ENCODE peak calls at places on chromosomes 6 and 20, in seven cellular contexts. O, E, H, M, T, D and X are unnamed samples.

GRCh38 chr6:104281370-104281769 is 578.3 kb downstream of the HACE1 start:
- DNase-seq in O (peak; percentile 4), E (peak; percentile 5), H (no peak), M (no peak), T (no peak), D (no peak), X (no peak)

GRCh38 chr20:11907621-11908020 is 10.1 kb upstream of the BTBD3 start:
- DNase-seq in O (no peak), E (no peak), H (no peak), M (no peak), T (no peak), D (no peak), X (no peak)

GRCh38 chr20:4064118-4064962 is 49.0 kb upstream of the RNF24 start:
- DNase-seq in O (no peak), E (peak; percentile 98), H (peak; percentile 95), M (no peak), T (peak; percentile 91), D (peak; percentile 88), X (peak; percentile 89)

GRCh38 chr6:90021701-90022100 is 127.4 kb downstream of the GJA10 start:
- DNase-seq in O (no peak), E (no peak), H (no peak), M (no peak), T (no peak), D (no peak), X (no peak)

GRCh38 chr20:54339093-54339492 is 131.2 kb downstream of the PFDN4 start:
- DNase-seq in O (no peak), E (no peak), H (no peak), M (no peak), T (no peak), D (no peak), X (no peak)

GRCh38 chr6:21942910-21943309 is 349.4 kb downstream of the SOX4 start:
- DNase-seq in O (no peak), E (no peak), H (no peak), M (no peak), T (no peak), D (no peak), X (no peak)

GRCh38 chr20:58695895-58696375 is 3.3 kb downstream of the NPEPL1 start:
- DNase-seq in O (no peak), E (no peak), H (no peak), M (no peak), T (no peak), D (no peak), X (no peak)

GRCh38 chr20:24160563-24161355 is 172.2 kb upstream of the GGTLC1 start:
- DNase-seq in O (peak; percentile 10), E (peak; percentile 71), H (peak; percentile 64), M (no peak), T (peak; percentile 74), D (no peak), X (peak; percentile 88)

GRCh38 chr6:122008105-122009100 is 391.0 kb upstream of the HSF2 start:
- DNase-seq in O (no peak), E (no peak), H (no peak), M (no peak), T (no peak), D (no peak), X (peak; percentile 43)

GRCh38 chr6:27892596-27893058 is 19.6 kb downstream of the OR2B2 start:
- DNase-seq in O (no peak), E (peak; percentile 26), H (no peak), M (no peak), T (no peak), D (no peak), X (no peak)

GRCh38 chr6:80254716-80255115 is 148.2 kb downstream of the BCKDHB start:
- DNase-seq in O (no peak), E (no peak), H (no peak), M (no peak), T (no peak), D (no peak), X (no peak)

GRCh38 chr6:166443166-166443565 is 60.4 kb upstream of the MPC1 start:
- DNase-seq in O (no peak), E (no peak), H (peak; percentile 9), M (no peak), T (no peak), D (no peak), X (no peak)

GRCh38 chr20:25325073-25325472 is 65.6 kb downstream of the ABHD12 start:
- DNase-seq in O (no peak), E (no peak), H (no peak), M (no peak), T (no peak), D (no peak), X (no peak)

GRCh38 chr6:114281496-114281895 is 61.3 kb downstream of the HS3ST5 start:
- DNase-seq in O (no peak), E (no peak), H (no peak), M (no peak), T (no peak), D (no peak), X (peak; percentile 40)

GRCh38 chr6:25844518-25844917 is 12.7 kb upstream of the SLC17A1 start:
- DNase-seq in O (no peak), E (no peak), H (no peak), M (no peak), T (no peak), D (no peak), X (no peak)

GRCh38 chr6:108222504-108222903 is 38.3 kb downstream of the SNX3 start:
- DNase-seq in O (no peak), E (no peak), H (no peak), M (no peak), T (no peak), D (no peak), X (no peak)

GRCh38 chr20:18989736-18990474 is 176.3 kb downstream of the SCP2D1 start:
- DNase-seq in O (no peak), E (no peak), H (peak; percentile 57), M (no peak), T (no peak), D (no peak), X (no peak)

GRCh38 chr6:167699141-167700036 is 127.3 kb upstream of the AFDN start:
- DNase-seq in O (peak; percentile 81), E (peak; percentile 46), H (peak; percentile 88), M (peak; percentile 32), T (no peak), D (peak; percentile 86), X (no peak)

GRCh38 chr6:44006872-44007303 is 120.4 kb downstream of the MRPL14 start:
- DNase-seq in O (no peak), E (no peak), H (no peak), M (no peak), T (no peak), D (no peak), X (no peak)

GRCh38 chr6:13044390-13044789 is 283.9 kb downstream of the TBC1D7 start:
- DNase-seq in O (peak; percentile 5), E (no peak), H (no peak), M (no peak), T (no peak), D (no peak), X (no peak)

GRCh38 chr6:38279423-38279822 is 360.3 kb downstream of the BTBD9 start:
- DNase-seq in O (no peak), E (peak; percentile 22), H (no peak), M (no peak), T (no peak), D (no peak), X (no peak)

GRCh38 chr6:31834704-31835375 is 7.3 kb downstream of the HSPA1B start:
- DNase-seq in O (peak; percentile 81), E (peak; percentile 23), H (peak; percentile 83), M (peak; percentile 81), T (peak; percentile 89), D (peak; percentile 86), X (peak; percentile 78)

GRCh38 chr6:127164555-127164954 is 46.1 kb downstream of the RSPO3 start:
- DNase-seq in O (no peak), E (no peak), H (no peak), M (no peak), T (no peak), D (no peak), X (no peak)

GRCh38 chr6:138272543-138273305 is 54.4 kb upstream of the PBOV1 start:
- DNase-seq in O (no peak), E (no peak), H (no peak), M (no peak), T (no peak), D (no peak), X (no peak)

GRCh38 chr6:34584694-34585093 is 28.6 kb upstream of the SPDEF start:
- DNase-seq in O (no peak), E (no peak), H (no peak), M (no peak), T (peak; percentile 7), D (no peak), X (no peak)

GRCh38 chr20:6122873-6123649 is at the start of gene FERMT1:
- DNase-seq in O (no peak), E (peak; percentile 96), H (no peak), M (no peak), T (peak; percentile 84), D (peak; percentile 89), X (peak; percentile 76)

GRCh38 chr6:150598858-150599198 is 857 bp upstream of the PLEKHG1 start:
- DNase-seq in O (no peak), E (no peak), H (no peak), M (no peak), T (no peak), D (no peak), X (no peak)
- H3K4me1 ChIP-seq in O (peaks cover 51% of the 10 kb centered on the region), E (peaks cover 6% of the 10 kb centered on the region), H (no peaks in the 10 kb centered on the region), M (peaks cover 14% of the 10 kb centered on the region), T (no peaks in the 10 kb centered on the region), D (peaks cover 32% of the 10 kb centered on the region), X (peaks cover 2% of the 10 kb centered on the region)

GRCh38 chr6:160586374-160586773 is 77.7 kb downstream of the LPA start:
- DNase-seq in O (no peak), E (no peak), H (no peak), M (no peak), T (no peak), D (no peak), X (no peak)

DNA sequence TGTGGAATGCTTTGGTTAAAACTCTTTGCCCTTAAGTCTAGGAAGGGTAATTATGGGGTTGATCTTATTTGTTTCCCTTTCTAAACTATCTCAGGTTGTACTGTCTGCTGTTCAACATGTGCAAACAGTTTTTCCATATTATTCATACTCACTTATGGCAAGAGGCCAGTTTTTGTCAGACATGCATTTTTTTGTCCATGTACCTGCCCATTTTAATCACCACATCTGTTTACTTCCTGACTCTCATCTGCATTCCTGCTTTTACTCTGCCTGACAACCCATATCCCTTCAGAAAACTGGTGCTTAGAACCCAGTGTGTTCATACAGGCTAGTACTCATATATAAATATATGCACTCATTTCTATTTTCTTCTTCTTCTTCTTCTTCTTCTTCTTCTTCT is 80.3 kb downstream of the LPA start:
- DNase-seq in O (no peak), E (peak; percentile 47), H (no peak), M (no peak), T (no peak), D (no peak), X (no peak)
- H3K9me3 ChIP-seq in O (no peaks in the 10 kb centered on the region), E (no peaks in the 10 kb centered on the region), H (peaks cover 5% of the 10 kb centered on the region), M (no peaks in the 10 kb centered on the region), T (no peaks in the 10 kb centered on the region), D (no peaks in the 10 kb centered on the region), X (no peaks in the 10 kb centered on the region)

GRCh38 chr20:44070139-44070900 is 116.7 kb downstream of the JPH2 start:
- DNase-seq in O (no peak), E (no peak), H (no peak), M (peak; percentile 85), T (no peak), D (no peak), X (no peak)
- H3K4me1 ChIP-seq in O (no peaks in the 10 kb centered on the region), E (peaks cover 17% of the 10 kb centered on the region), H (peaks cover 3% of the 10 kb centered on the region), M (peaks cover 62% of the 10 kb centered on the region), T (no peaks in the 10 kb centered on the region), D (no peaks in the 10 kb centered on the region), X (peaks cover 3% of the 10 kb centered on the region)

DNA sequence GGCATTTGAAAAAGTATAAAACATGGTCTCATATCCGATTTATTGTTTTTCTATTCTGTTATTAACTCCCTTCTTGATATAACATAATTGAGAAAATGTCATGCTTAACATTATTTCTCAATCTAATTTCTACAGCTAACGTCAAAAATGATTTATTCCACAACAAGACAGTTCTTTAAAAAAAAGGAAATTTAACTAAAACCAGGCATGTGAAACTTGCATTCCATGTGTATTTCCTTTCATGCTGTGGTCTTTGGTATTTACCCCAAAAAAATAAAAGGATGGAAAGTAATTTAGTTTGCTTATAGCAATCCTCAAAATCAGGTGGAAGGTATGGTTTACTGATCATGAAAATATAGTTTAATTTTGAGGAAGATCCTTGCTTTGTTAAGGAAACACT is 142.8 kb downstream of the COL21A1 start:
- DNase-seq in O (no peak), E (no peak), H (no peak), M (no peak), T (no peak), D (no peak), X (peak; percentile 55)
- H3K9me3 ChIP-seq in O (no peaks in the 10 kb centered on the region), E (no peaks in the 10 kb centered on the region), H (no peaks in the 10 kb centered on the region), M (no peaks in the 10 kb centered on the region), T (no peaks in the 10 kb centered on the region), D (no peaks in the 10 kb centered on the region), X (no peaks in the 10 kb centered on the region)